ENCODE peak calls at places on chromosomes 4 and X, in four cellular contexts. W is HCT116, C is ovary, H is H1. N is an unnamed sample. For H3K9me3, the result is how much of the 10 kb centered on the place peaks cover.

GRCh38 chr4:79682801-79683217 is 274.8 kb upstream of the GK2 start:
- DNase-seq in W (no peak), C (no peak), H (no peak), N (no peak)

GRCh38 chr4:136241221-136241986 is 1290.9 kb downstream of the PCDH18 start:
- DNase-seq in W (no peak), C (no peak), H (no peak), N (no peak)

GRCh38 chr4:139278956-139279722 is 886 bp downstream of the MGARP start:
- DNase-seq in W (no peak), C (peak), H (no peak), N (peak)

GRCh38 chr4:132540797-132541196 is 608.3 kb upstream of the PCDH10 start:
- DNase-seq in W (no peak), C (no peak), H (no peak), N (no peak)

GRCh38 chrX:23008431-23009099 is 8.8 kb downstream of the DDX53 start:
- DNase-seq in W (peak), C (no peak), H (no peak), N (no peak)

GRCh38 chr4:110900206-110900769 is 277.4 kb upstream of the PITX2 start:
- DNase-seq in W (no peak), C (no peak), H (no peak), N (no peak)

GRCh38 chrX:16970977-16971376 is 24.5 kb downstream of the REPS2 start:
- DNase-seq in W (no peak), C (no peak), H (no peak), N (no peak)

GRCh38 chr4:119170195-119170594 is 34.6 kb downstream of the MYOZ2 start:
- DNase-seq in W (no peak), C (no peak), H (no peak), N (no peak)

GRCh38 chr4:130147618-130148017 is 1051.7 kb downstream of the C4orf33 start:
- DNase-seq in W (no peak), C (no peak), H (no peak), N (no peak)

GRCh38 chr4:52059372-52059771 is 8.3 kb downstream of the SPATA18 start:
- DNase-seq in W (no peak), C (no peak), H (no peak), N (no peak)

GRCh38 chrX:70754169-70754843 is 154.2 kb downstream of the TEX11 start:
- DNase-seq in W (no peak), C (no peak), H (no peak), N (no peak)

GRCh38 chr4:165370530-165370929 is 8.3 kb upstream of the CPE start:
- DNase-seq in W (no peak), C (no peak), H (no peak), N (no peak)

GRCh38 chr4:99669084-99669483 is 11.5 kb upstream of the C4orf54 start:
- DNase-seq in W (no peak), C (no peak), H (no peak), N (no peak)

GRCh38 chr4:140094701-140095420 is 59.1 kb downstream of the MAML3 start:
- DNase-seq in W (no peak), C (peak), H (no peak), N (peak)

GRCh38 chr4:150069361-150069760 is 8.9 kb upstream of the DCLK2 start:
- DNase-seq in W (no peak), C (no peak), H (no peak), N (no peak)

GRCh38 chr4:67332627-67333026 is 212.7 kb downstream of the CENPC start:
- DNase-seq in W (no peak), C (no peak), H (no peak), N (no peak)

GRCh38 chr4:137116144-137116543 is 416.1 kb downstream of the PCDH18 start:
- DNase-seq in W (no peak), C (no peak), H (no peak), N (no peak)

GRCh38 chrX:3771756-3772155 is 58.3 kb upstream of the PRKX start:
- DNase-seq in W (no peak), C (no peak), H (no peak), N (no peak)

GRCh38 chrX:45454235-45454634 is 253.6 kb upstream of the DIPK2B start:
- DNase-seq in W (no peak), C (no peak), H (no peak), N (no peak)

GRCh38 chr4:175947117-175947722 is 118.4 kb upstream of the WDR17 start:
- DNase-seq in W (peak), C (no peak), H (no peak), N (no peak)

GRCh38 chr4:169311643-169312365 is 41.0 kb upstream of the SH3RF1 start:
- DNase-seq in W (peak), C (no peak), H (peak), N (no peak)

GRCh38 chr4:113437124-113437523 is 324.4 kb downstream of the CAMK2D start:
- DNase-seq in W (no peak), C (no peak), H (no peak), N (no peak)

GRCh38 chrX:111013778-111014455 is 82.1 kb upstream of the PAK3 start:
- DNase-seq in W (no peak), C (no peak), H (no peak), N (no peak)

GRCh38 chrX:9340619-9341304 is 124.1 kb upstream of the TBL1X start:
- DNase-seq in W (no peak), C (peak), H (no peak), N (peak)

GRCh38 chr4:38730493-38730829 is 52.3 kb downstream of the TLR10 start:
- DNase-seq in W (no peak), C (no peak), H (no peak), N (no peak)

DNA sequence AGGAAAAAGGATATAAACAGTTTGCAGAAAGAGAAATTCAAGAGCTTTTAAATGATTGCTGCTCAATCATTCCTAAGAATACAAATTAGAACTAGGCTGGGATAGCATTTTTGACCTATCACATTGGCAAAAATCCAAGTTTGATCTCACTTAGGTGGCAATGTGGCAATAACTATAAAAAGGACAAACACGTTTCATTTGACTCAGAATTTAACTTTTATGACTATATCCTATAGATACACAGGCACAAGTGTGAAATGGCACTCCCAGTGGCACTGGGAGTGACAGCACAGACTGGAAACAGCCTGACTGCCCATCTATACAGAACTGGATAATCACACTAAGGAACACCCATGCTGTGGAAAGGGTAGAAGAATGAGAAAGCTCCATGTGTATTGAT is 11.1 kb downstream of the CENPU start:
- DNase-seq in W (no peak), C (no peak), H (no peak), N (no peak)
- TF ChIP-seq CTCF in W (no peak), C (no peak), H (peak), N (no peak)

GRCh38 chrX:131521824-131522223 is 22.1 kb upstream of the OR13H1 start:
- DNase-seq in W (no peak), C (no peak), H (no peak), N (no peak)
- H3K9me3 ChIP-seq in W (under half), C (under half), H (under half), N (under half)

GRCh38 chr4:186264660-186265059 is 1.3 kb upstream of the F11 start:
- DNase-seq in W (no peak), C (no peak), H (no peak), N (no peak)

GRCh38 chr4:186258216-186258811 is 7.7 kb upstream of the F11 start:
- DNase-seq in W (no peak), C (no peak), H (no peak), N (no peak)

GRCh38 chr4:186260117-186260503 is 5.9 kb upstream of the F11 start:
- DNase-seq in W (no peak), C (no peak), H (no peak), N (no peak)

GRCh38 chr4:186265683-186266648 is at the start of gene F11:
- DNase-seq in W (no peak), C (no peak), H (no peak), N (no peak)

GRCh38 chr4:186260504-186261448 is 5.2 kb upstream of the F11 start:
- DNase-seq in W (no peak), C (no peak), H (no peak), N (no peak)
- TF ChIP-seq POLR2A in W (no peak), C (no peak), H (no peak), N (no peak)

GRCh38 chr4:162640152-162640551 is 476.4 kb upstream of the FSTL5 start:
- DNase-seq in W (no peak), C (no peak), H (no peak), N (peak)

GRCh38 chr4:162644346-162644745 is 480.5 kb upstream of the FSTL5 start:
- DNase-seq in W (no peak), C (no peak), H (no peak), N (no peak)

GRCh38 chr4:162650166-162650565 is 486.4 kb upstream of the FSTL5 start:
- DNase-seq in W (no peak), C (no peak), H (no peak), N (no peak)

GRCh38 chr4:162645381-162645780 is 481.6 kb upstream of the FSTL5 start:
- DNase-seq in W (no peak), C (no peak), H (no peak), N (no peak)
- TF ChIP-seq CTCF in W (no peak), C (no peak), H (peak), N (no peak)

GRCh38 chr4:26885912-26886274 is 25.3 kb downstream of the STIM2 start:
- DNase-seq in W (no peak), C (no peak), H (no peak), N (no peak)

GRCh38 chr4:26891054-26891453 is 30.4 kb downstream of the STIM2 start:
- DNase-seq in W (no peak), C (no peak), H (no peak), N (no peak)

GRCh38 chr4:26884486-26884988 is 23.9 kb downstream of the STIM2 start:
- DNase-seq in W (no peak), C (no peak), H (no peak), N (no peak)

GRCh38 chr4:26887143-26887542 is 26.5 kb downstream of the STIM2 start:
- DNase-seq in W (no peak), C (no peak), H (no peak), N (no peak)

GRCh38 chr4:26887809-26888208 is 27.2 kb downstream of the STIM2 start:
- DNase-seq in W (no peak), C (no peak), H (no peak), N (no peak)
- H3K9me3 ChIP-seq in W (under half), C (under half), H (under half), N (under half)

GRCh38 chrX:47186096-47186740 is 7.4 kb upstream of the UBA1 start:
- DNase-seq in W (no peak), C (no peak), H (no peak), N (peak)

GRCh38 chrX:47185241-47185640 is 8.4 kb upstream of the UBA1 start:
- DNase-seq in W (no peak), C (peak), H (no peak), N (peak)

GRCh38 chrX:47189906-47190305 is 3.7 kb upstream of the UBA1 start:
- DNase-seq in W (no peak), C (no peak), H (no peak), N (peak)

GRCh38 chrX:47184486-47184885 is 9.1 kb upstream of the UBA1 start:
- DNase-seq in W (no peak), C (peak), H (no peak), N (peak)

GRCh38 chrX:47187106-47187677 is 6.4 kb upstream of the UBA1 start:
- DNase-seq in W (no peak), C (peak), H (no peak), N (peak)
- TF ChIP-seq POLR2A in W (no peak), C (no peak), H (no peak), N (no peak)

DNA sequence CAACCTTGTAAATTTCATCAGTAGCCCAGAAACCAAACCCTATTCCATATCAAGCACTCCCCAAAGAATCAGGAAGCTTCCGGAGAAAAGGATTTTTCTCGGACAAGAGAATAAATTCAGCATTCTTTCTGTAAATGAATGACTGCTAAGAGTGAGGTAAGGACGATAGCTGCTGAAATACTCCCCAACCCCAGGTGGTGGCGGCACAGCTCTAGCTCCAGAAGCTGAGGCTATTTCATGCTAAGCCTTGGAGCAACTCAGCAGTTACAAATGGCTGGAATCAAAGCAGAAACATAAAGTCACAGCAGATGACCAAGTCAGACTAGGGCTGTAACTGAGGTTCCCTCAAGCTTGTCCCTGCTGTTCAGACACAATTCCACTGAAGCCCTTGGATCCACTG is 13.9 kb upstream of the PCDH19 start:
- DNase-seq in W (no peak), C (no peak), H (no peak), N (no peak)
- TF ChIP-seq CTCF in W (peak), C (no peak), H (peak), N (no peak)

GRCh38 chr4:179071120-179071519 is 1628.9 kb upstream of the AGA start:
- DNase-seq in W (no peak), C (no peak), H (no peak), N (no peak)

GRCh38 chr4:179076865-179077264 is 1634.6 kb upstream of the AGA start:
- DNase-seq in W (no peak), C (no peak), H (no peak), N (no peak)
- H3K9me3 ChIP-seq in W (under half), C (under half), H (under half), N (under half)

GRCh38 chrX:38332505-38332904 is 5.2 kb upstream of the RPGR start:
- DNase-seq in W (no peak), C (no peak), H (no peak), N (no peak)

GRCh38 chrX:38327775-38328081 is 419 bp upstream of the RPGR start:
- DNase-seq in W (no peak), C (no peak), H (no peak), N (no peak)

GRCh38 chrX:38326086-38326485 is 1.2 kb downstream of the RPGR start:
- DNase-seq in W (no peak), C (no peak), H (no peak), N (no peak)

DNA sequence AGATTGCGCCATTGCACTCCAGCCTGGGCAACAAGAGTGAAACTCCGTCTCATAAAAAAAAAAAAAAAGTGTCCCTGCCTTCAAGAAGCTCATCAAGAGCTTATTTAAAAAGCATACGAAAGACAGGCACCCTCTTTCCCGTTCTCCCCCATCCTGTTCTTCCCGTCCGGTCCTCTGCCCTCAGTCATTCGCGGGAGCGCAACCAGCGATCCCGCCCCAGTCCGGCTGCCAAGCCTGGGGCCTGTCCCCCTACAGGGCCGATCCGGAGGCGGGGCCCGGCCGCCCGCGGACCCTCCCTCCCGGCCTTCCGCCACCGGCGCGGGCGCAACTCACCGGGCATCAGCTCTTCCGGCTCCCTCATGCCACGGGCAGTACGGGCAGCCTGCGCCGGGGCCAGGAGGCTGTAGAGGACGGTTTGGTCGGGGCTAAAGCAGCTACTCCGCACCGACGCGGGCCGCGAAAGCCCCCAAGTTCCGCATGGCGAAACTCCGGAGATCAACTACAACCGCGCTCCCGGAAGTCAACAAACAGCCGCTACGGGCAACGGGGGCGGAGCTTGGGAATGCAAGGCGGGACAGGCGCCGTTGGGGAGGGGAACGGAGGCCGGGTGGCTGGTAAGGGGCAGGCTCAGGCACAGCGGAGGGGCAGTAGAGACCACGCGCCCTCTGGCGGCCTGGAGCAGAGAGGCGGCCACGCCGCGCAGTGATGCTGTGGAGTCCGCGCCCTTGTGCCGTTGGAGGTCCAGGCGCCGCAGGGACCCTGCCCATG is at the start of gene RPGR:
- DNase-seq in W (peak), C (peak), H (peak), N (peak)
- TF ChIP-seq POLR2A in W (no peak), C (peak), H (peak), N (peak)